ENCODE peak calls at places on chromosomes 7 and 10, in six cellular contexts. One of them, this sample, is unnamed.

GRCh38 chr7:30730996-30731395 is 20.9 kb upstream of the INMT start:
- DNase-seq in esophagus squamous epithelium: no peak
- DNase-seq in ovary: no peak
- DNase-seq in stomach: no peak
- DNase-seq in spleen: no peak
- DNase-seq in heart left ventricle: no peak
- DNase-seq in this sample: no peak

GRCh38 chr7:93359520-93360198 is 127.5 kb downstream of the VPS50 start:
- DNase-seq in esophagus squamous epithelium: no peak
- DNase-seq in ovary: no peak
- DNase-seq in stomach: no peak
- DNase-seq in spleen: no peak
- DNase-seq in heart left ventricle: no peak
- DNase-seq in this sample: no peak

GRCh38 chr7:12212051-12212485 is 974 bp downstream of the TMEM106B start:
- DNase-seq in esophagus squamous epithelium: no peak
- DNase-seq in ovary: no peak
- DNase-seq in stomach: no peak
- DNase-seq in spleen: no peak
- DNase-seq in heart left ventricle: no peak
- DNase-seq in this sample: peak

GRCh38 chr7:133207687-133208086 is 45.2 kb upstream of the EXOC4 start:
- DNase-seq in esophagus squamous epithelium: no peak
- DNase-seq in ovary: no peak
- DNase-seq in stomach: no peak
- DNase-seq in spleen: no peak
- DNase-seq in heart left ventricle: no peak
- DNase-seq in this sample: no peak

GRCh38 chr7:87447251-87447650 is 28.2 kb downstream of the ABCB4 start:
- DNase-seq in esophagus squamous epithelium: no peak
- DNase-seq in ovary: no peak
- DNase-seq in stomach: no peak
- DNase-seq in spleen: no peak
- DNase-seq in heart left ventricle: no peak
- DNase-seq in this sample: no peak

GRCh38 chr7:44087914-44088838 is 5.8 kb upstream of the POLM start:
- DNase-seq in esophagus squamous epithelium: no peak
- DNase-seq in ovary: peak
- DNase-seq in stomach: no peak
- DNase-seq in spleen: peak
- DNase-seq in heart left ventricle: peak
- DNase-seq in this sample: no peak

GRCh38 chr10:110141185-110141584 is 66.2 kb upstream of the MXI1 start:
- DNase-seq in esophagus squamous epithelium: no peak
- DNase-seq in ovary: no peak
- DNase-seq in stomach: no peak
- DNase-seq in spleen: no peak
- DNase-seq in heart left ventricle: no peak
- DNase-seq in this sample: no peak

GRCh38 chr10:94069884-94070283 is 76.2 kb downstream of the PLCE1 start:
- DNase-seq in esophagus squamous epithelium: no peak
- DNase-seq in ovary: no peak
- DNase-seq in stomach: no peak
- DNase-seq in spleen: no peak
- DNase-seq in heart left ventricle: no peak
- DNase-seq in this sample: no peak

GRCh38 chr10:96577037-96577436 is 9.8 kb downstream of the TM9SF3 start:
- DNase-seq in esophagus squamous epithelium: no peak
- DNase-seq in ovary: no peak
- DNase-seq in stomach: no peak
- DNase-seq in spleen: no peak
- DNase-seq in heart left ventricle: no peak
- DNase-seq in this sample: no peak

GRCh38 chr10:1047937-1048336 is 982 bp downstream of the IDI1 start:
- DNase-seq in esophagus squamous epithelium: no peak
- DNase-seq in ovary: no peak
- DNase-seq in stomach: no peak
- DNase-seq in spleen: no peak
- DNase-seq in heart left ventricle: no peak
- DNase-seq in this sample: no peak

GRCh38 chr7:131642429-131642828 is 86.0 kb upstream of the PODXL start:
- DNase-seq in esophagus squamous epithelium: no peak
- DNase-seq in ovary: no peak
- DNase-seq in stomach: no peak
- DNase-seq in spleen: no peak
- DNase-seq in heart left ventricle: no peak
- DNase-seq in this sample: no peak

GRCh38 chr10:114754445-114755320 is 66.9 kb upstream of the FHIP2A start:
- DNase-seq in esophagus squamous epithelium: no peak
- DNase-seq in ovary: no peak
- DNase-seq in stomach: no peak
- DNase-seq in spleen: no peak
- DNase-seq in heart left ventricle: no peak
- DNase-seq in this sample: no peak

GRCh38 chr7:15558747-15559146 is 3.1 kb downstream of the AGMO start:
- DNase-seq in esophagus squamous epithelium: no peak
- DNase-seq in ovary: no peak
- DNase-seq in stomach: no peak
- DNase-seq in spleen: no peak
- DNase-seq in heart left ventricle: no peak
- DNase-seq in this sample: no peak

GRCh38 chr10:122213766-122214165 is 57.3 kb upstream of the BTBD16 start:
- DNase-seq in esophagus squamous epithelium: no peak
- DNase-seq in ovary: no peak
- DNase-seq in stomach: no peak
- DNase-seq in spleen: no peak
- DNase-seq in heart left ventricle: no peak
- DNase-seq in this sample: no peak

GRCh38 chr10:69936091-69936490 is 116.6 kb upstream of the MACROH2A2 start:
- DNase-seq in esophagus squamous epithelium: no peak
- DNase-seq in ovary: no peak
- DNase-seq in stomach: no peak
- DNase-seq in spleen: no peak
- DNase-seq in heart left ventricle: no peak
- DNase-seq in this sample: no peak

GRCh38 chr7:84454174-84454959 is 259.8 kb upstream of the SEMA3A start:
- DNase-seq in esophagus squamous epithelium: no peak
- DNase-seq in ovary: no peak
- DNase-seq in stomach: no peak
- DNase-seq in spleen: no peak
- DNase-seq in heart left ventricle: no peak
- DNase-seq in this sample: no peak

GRCh38 chr10:44316187-44316921 is 68.5 kb downstream of the CXCL12 start:
- DNase-seq in esophagus squamous epithelium: no peak
- DNase-seq in ovary: no peak
- DNase-seq in stomach: no peak
- DNase-seq in spleen: no peak
- DNase-seq in heart left ventricle: no peak
- DNase-seq in this sample: no peak

GRCh38 chr10:132498562-132499366 is 38.8 kb upstream of the INPP5A start:
- DNase-seq in esophagus squamous epithelium: no peak
- DNase-seq in ovary: no peak
- DNase-seq in stomach: no peak
- DNase-seq in spleen: peak
- DNase-seq in heart left ventricle: no peak
- DNase-seq in this sample: no peak

GRCh38 chr7:76262683-76263402 is 39.6 kb upstream of the HSPB1 start:
- DNase-seq in esophagus squamous epithelium: no peak
- DNase-seq in ovary: peak
- DNase-seq in stomach: peak
- DNase-seq in spleen: no peak
- DNase-seq in heart left ventricle: no peak
- DNase-seq in this sample: no peak

GRCh38 chr7:156156734-156157408 is 344.6 kb upstream of the SHH start:
- DNase-seq in esophagus squamous epithelium: no peak
- DNase-seq in ovary: no peak
- DNase-seq in stomach: peak
- DNase-seq in spleen: no peak
- DNase-seq in heart left ventricle: no peak
- DNase-seq in this sample: peak

GRCh38 chr10:112631501-112632410 is 184.7 kb downstream of the VTI1A start:
- DNase-seq in esophagus squamous epithelium: no peak
- DNase-seq in ovary: no peak
- DNase-seq in stomach: no peak
- DNase-seq in spleen: no peak
- DNase-seq in heart left ventricle: no peak
- DNase-seq in this sample: no peak

GRCh38 chr7:100386940-100387339 is 13.7 kb downstream of the PILRA start:
- DNase-seq in esophagus squamous epithelium: no peak
- DNase-seq in ovary: no peak
- DNase-seq in stomach: no peak
- DNase-seq in spleen: no peak
- DNase-seq in heart left ventricle: no peak
- DNase-seq in this sample: no peak

GRCh38 chr7:68613405-68613804 is 984.9 kb upstream of the AUTS2 start:
- DNase-seq in esophagus squamous epithelium: no peak
- DNase-seq in ovary: no peak
- DNase-seq in stomach: no peak
- DNase-seq in spleen: no peak
- DNase-seq in heart left ventricle: no peak
- DNase-seq in this sample: no peak

GRCh38 chr10:117860823-117861222 is 185.9 kb downstream of the RAB11FIP2 start:
- DNase-seq in esophagus squamous epithelium: no peak
- DNase-seq in ovary: no peak
- DNase-seq in stomach: no peak
- DNase-seq in spleen: no peak
- DNase-seq in heart left ventricle: no peak
- DNase-seq in this sample: no peak

GRCh38 chr10:102604379-102604960 is 39.8 kb upstream of the TRIM8 start:
- DNase-seq in esophagus squamous epithelium: no peak
- DNase-seq in ovary: peak
- DNase-seq in stomach: no peak
- DNase-seq in spleen: no peak
- DNase-seq in heart left ventricle: no peak
- DNase-seq in this sample: no peak

GRCh38 chr7:20542594-20542993 is 72.9 kb upstream of the ABCB5 start:
- DNase-seq in esophagus squamous epithelium: no peak
- DNase-seq in ovary: no peak
- DNase-seq in stomach: no peak
- DNase-seq in spleen: no peak
- DNase-seq in heart left ventricle: peak
- DNase-seq in this sample: no peak

GRCh38 chr10:92274071-92274470 is 16.8 kb downstream of the CPEB3 start:
- DNase-seq in esophagus squamous epithelium: no peak
- DNase-seq in ovary: no peak
- DNase-seq in stomach: no peak
- DNase-seq in spleen: no peak
- DNase-seq in heart left ventricle: no peak
- DNase-seq in this sample: no peak

GRCh38 chr10:92284112-92284704 is 6.7 kb downstream of the CPEB3 start:
- DNase-seq in esophagus squamous epithelium: no peak
- DNase-seq in ovary: no peak
- DNase-seq in stomach: no peak
- DNase-seq in spleen: peak
- DNase-seq in heart left ventricle: no peak
- DNase-seq in this sample: no peak

DNA sequence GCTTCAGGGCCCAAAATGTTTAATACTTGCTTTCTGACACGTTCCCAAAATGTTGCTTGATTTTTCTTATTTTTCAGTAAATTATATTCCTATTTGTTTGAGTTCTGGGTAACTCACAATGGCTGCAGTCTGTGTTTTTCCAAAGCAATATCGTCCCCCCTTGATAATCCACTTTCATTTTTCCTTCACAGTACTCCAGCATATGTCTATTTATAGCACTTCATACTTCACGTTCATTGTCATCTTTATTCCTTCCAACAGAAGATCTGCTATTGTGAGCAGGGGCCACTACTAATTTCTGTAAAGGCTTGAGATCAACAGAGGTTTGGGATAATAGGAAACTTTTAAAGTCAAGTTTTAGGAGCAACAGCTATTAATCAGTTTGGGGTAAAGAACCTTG is 11.6 kb downstream of the CPEB3 start:
- DNase-seq in esophagus squamous epithelium: no peak
- DNase-seq in ovary: no peak
- DNase-seq in stomach: no peak
- DNase-seq in spleen: no peak
- DNase-seq in heart left ventricle: no peak
- DNase-seq in this sample: no peak
- H3K4me3 ChIP-seq in esophagus squamous epithelium: no peak
- H3K4me3 ChIP-seq in ovary: no peak
- H3K4me3 ChIP-seq in stomach: no peak
- H3K4me3 ChIP-seq in spleen: no peak
- H3K4me3 ChIP-seq in heart left ventricle: peak
- H3K4me3 ChIP-seq in this sample: no peak

GRCh38 chr7:148611692-148612091 is 21.1 kb downstream of the C7orf33 start:
- DNase-seq in esophagus squamous epithelium: no peak
- DNase-seq in ovary: no peak
- DNase-seq in stomach: no peak
- DNase-seq in spleen: no peak
- DNase-seq in heart left ventricle: no peak
- DNase-seq in this sample: no peak
- TF ChIP-seq CTCF in esophagus squamous epithelium: no peak
- TF ChIP-seq CTCF in ovary: no peak
- TF ChIP-seq CTCF in stomach: no peak
- TF ChIP-seq CTCF in spleen: no peak
- TF ChIP-seq CTCF in heart left ventricle: no peak
- TF ChIP-seq CTCF in this sample: no peak

GRCh38 chr7:107966701-107967100 is 36.3 kb downstream of the LAMB1 start:
- DNase-seq in esophagus squamous epithelium: no peak
- DNase-seq in ovary: no peak
- DNase-seq in stomach: no peak
- DNase-seq in spleen: no peak
- DNase-seq in heart left ventricle: peak
- DNase-seq in this sample: peak
- TF ChIP-seq POLR2A in esophagus squamous epithelium: no peak
- TF ChIP-seq POLR2A in ovary: no peak
- TF ChIP-seq POLR2A in stomach: no peak
- TF ChIP-seq POLR2A in spleen: no peak
- TF ChIP-seq POLR2A in heart left ventricle: no peak
- TF ChIP-seq POLR2A in this sample: no peak

DNA sequence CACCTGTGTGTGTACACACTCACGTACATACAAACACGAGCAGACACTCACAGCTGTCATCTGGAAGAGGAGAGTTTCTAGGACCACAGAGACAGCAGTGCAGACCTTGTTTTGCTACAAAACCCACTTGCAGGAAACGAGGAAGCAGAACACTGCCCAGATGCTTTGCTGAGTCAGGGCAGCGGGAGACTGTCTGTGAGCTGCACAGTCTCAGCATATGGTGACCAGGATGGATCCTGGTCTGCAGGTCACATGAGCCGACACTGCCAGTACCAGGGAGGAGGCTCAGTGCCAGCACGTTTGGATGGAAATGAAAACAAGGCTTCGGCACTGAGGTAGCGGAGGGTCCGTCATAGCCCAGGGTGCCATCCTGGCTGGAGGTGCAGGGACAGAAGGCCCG is 117.6 kb upstream of the DPP6 start:
- DNase-seq in esophagus squamous epithelium: no peak
- DNase-seq in ovary: no peak
- DNase-seq in stomach: no peak
- DNase-seq in spleen: no peak
- DNase-seq in heart left ventricle: no peak
- DNase-seq in this sample: no peak
- H3K4me3 ChIP-seq in esophagus squamous epithelium: no peak
- H3K4me3 ChIP-seq in ovary: no peak
- H3K4me3 ChIP-seq in stomach: no peak
- H3K4me3 ChIP-seq in spleen: no peak
- H3K4me3 ChIP-seq in heart left ventricle: no peak
- H3K4me3 ChIP-seq in this sample: no peak